ENCODE peak calls at places on chromosomes 4 and X, in six cellular contexts. R is T-helper 2 cell, A is DMS153, O is GF-D8, L is fibroblast of lung, N is NT2/D1. T is an unnamed sample.

GRCh38 chr4:124722069-124722468 is 9.5 kb upstream of the ANKRD50 start:
- DNase-seq in L (no peak), R (no peak), O (no peak), N (no peak), A (no peak), T (no peak)

GRCh38 chr4:61555789-61556188 is 355.7 kb downstream of the ADGRL3 start:
- DNase-seq in O (no peak), N (no peak), A (no peak), L (peak), R (no peak), T (no peak)

GRCh38 chr4:139163806-139164206 is 13.2 kb downstream of the ELF2 start:
- DNase-seq in N (no peak), R (no peak), L (no peak), A (no peak), O (no peak), T (no peak)

GRCh38 chr4:185286571-185286970 is 77.2 kb downstream of the SNX25 start:
- DNase-seq in N (no peak), L (peak), A (no peak), R (no peak), O (no peak), T (no peak)

GRCh38 chrX:20128678-20129077 is 12.0 kb upstream of the MAP7D2 start:
- DNase-seq in N (no peak), O (no peak), A (no peak), R (no peak), L (no peak), T (no peak)

GRCh38 chr4:74016068-74016467 is 17.6 kb upstream of the CXCL5 start:
- DNase-seq in O (no peak), N (no peak), A (peak), R (peak), L (no peak), T (no peak)

GRCh38 chr4:15470149-15470520 is 453 bp downstream of the CC2D2A start:
- DNase-seq in R (no peak), N (no peak), O (no peak), A (no peak), L (peak), T (no peak)

GRCh38 chrX:46130246-46130645 is 415.0 kb downstream of the ZNF674 start:
- DNase-seq in N (no peak), R (no peak), L (no peak), O (no peak), A (no peak), T (no peak)

GRCh38 chrX:3669841-3670240 is 43.6 kb downstream of the PRKX start:
- DNase-seq in L (no peak), R (no peak), O (no peak), A (no peak), N (no peak), T (no peak)

GRCh38 chr4:143438710-143439109 is 74.8 kb upstream of the SMARCA5 start:
- DNase-seq in L (no peak), O (no peak), R (no peak), N (no peak), A (no peak), T (no peak)

GRCh38 chr4:24659241-24659961 is 75.0 kb upstream of the DHX15 start:
- DNase-seq in R (no peak), N (peak), A (peak), L (peak), O (no peak), T (no peak)

GRCh38 chrX:85109235-85109634 is 105.6 kb downstream of the APOOL start:
- DNase-seq in R (no peak), O (no peak), N (no peak), A (no peak), L (no peak), T (peak)

GRCh38 chr4:1241936-1242505 is 6.9 kb downstream of the CTBP1 start:
- DNase-seq in N (no peak), O (no peak), R (no peak), A (no peak), L (no peak), T (no peak)

GRCh38 chrX:70437921-70438665 is 6.5 kb upstream of the DLG3 start:
- DNase-seq in L (no peak), N (no peak), A (no peak), R (no peak), O (no peak), T (no peak)

GRCh38 chrX:104621781-104622180 is 55.8 kb downstream of the IL1RAPL2 start:
- DNase-seq in A (no peak), L (no peak), R (no peak), N (no peak), O (no peak), T (no peak)

GRCh38 chrX:103730746-103731508 is 20.2 kb downstream of the TMEM31 start:
- DNase-seq in N (no peak), O (no peak), L (peak), A (no peak), R (no peak), T (no peak)

GRCh38 chrX:123736333-123736921 is 3.6 kb upstream of the THOC2 start:
- DNase-seq in R (no peak), N (no peak), A (no peak), L (peak), O (no peak), T (no peak)

GRCh38 chr4:168028568-168028967 is 63.8 kb upstream of the ANXA10 start:
- DNase-seq in R (no peak), L (peak), N (no peak), O (no peak), A (no peak), T (peak)

GRCh38 chr4:1094336-1094690 is 19.1 kb downstream of the RNF212 start:
- DNase-seq in R (no peak), L (no peak), N (no peak), O (no peak), A (no peak), T (no peak)

T was measured in HEK293T.